ENCODE peak calls at places on chromosomes 5 and 9, in seven cellular contexts. W is hepatocyte; L is stomach; K is AG04450; F is SK-N-SH; J is A673; Z is effector memory CD4-positive, alpha-beta T cell. B is an unnamed sample.

GRCh38 chr5:143231426-143231825 is 172.1 kb downstream of the NR3C1 start:
- DNase-seq in W (no peak), L (no peak), K (no peak), F (no peak), J (no peak), Z (no peak), B (no peak)

GRCh38 chr9:75461188-75461587 is 372.9 kb downstream of the OSTF1 start:
- DNase-seq in W (no peak), L (no peak), K (no peak), F (no peak), J (no peak), Z (no peak), B (no peak)

GRCh38 chr5:159067201-159067600 is 32.5 kb downstream of the EBF1 start:
- DNase-seq in W (no peak), L (no peak), K (no peak), F (no peak), J (no peak), Z (no peak), B (no peak)

GRCh38 chr9:97773091-97773490 is 76.0 kb upstream of the XPA start:
- DNase-seq in W (no peak), L (no peak), K (no peak), F (no peak), J (no peak), Z (no peak), B (no peak)

GRCh38 chr9:34636791-34637355 is 714 bp downstream of the SIGMAR1 start:
- DNase-seq in W (no peak), L (peak), K (no peak), F (no peak), J (peak), Z (no peak), B (no peak)

GRCh38 chr5:153880094-153880493 is 158.6 kb downstream of the FAM114A2 start:
- DNase-seq in W (no peak), L (no peak), K (no peak), F (no peak), J (no peak), Z (no peak), B (no peak)

GRCh38 chr9:87160148-87161107 is 213.1 kb upstream of the GAS1 start:
- DNase-seq in W (no peak), L (no peak), K (no peak), F (no peak), J (no peak), Z (no peak), B (peak)

GRCh38 chr5:160183075-160183474 is 46.2 kb upstream of the FABP6 start:
- DNase-seq in W (no peak), L (no peak), K (no peak), F (no peak), J (no peak), Z (no peak), B (no peak)

GRCh38 chr9:135023816-135024405 is 63.6 kb upstream of the OLFM1 start:
- DNase-seq in W (no peak), L (no peak), K (no peak), F (no peak), J (no peak), Z (no peak), B (no peak)

GRCh38 chr9:14309403-14309802 is 4.5 kb downstream of the NFIB start:
- DNase-seq in W (no peak), L (no peak), K (no peak), F (peak), J (peak), Z (no peak), B (peak)

GRCh38 chr5:1474875-1475543 is 29.8 kb upstream of the SLC6A3 start:
- DNase-seq in W (no peak), L (no peak), K (no peak), F (no peak), J (no peak), Z (no peak), B (no peak)

GRCh38 chr5:171493646-171494393 is 74.4 kb downstream of the FGF18 start:
- DNase-seq in W (no peak), L (no peak), K (no peak), F (no peak), J (no peak), Z (no peak), B (no peak)

GRCh38 chr5:133749331-133749985 is 137.1 kb upstream of the FSTL4 start:
- DNase-seq in W (no peak), L (no peak), K (no peak), F (no peak), J (no peak), Z (no peak), B (no peak)

GRCh38 chr5:16773990-16774389 is 157.2 kb upstream of the RETREG1 start:
- DNase-seq in W (no peak), L (no peak), K (no peak), F (no peak), J (peak), Z (no peak), B (no peak)

GRCh38 chr9:18907927-18908625 is 124.9 kb downstream of the SAXO1 start:
- DNase-seq in W (no peak), L (no peak), K (no peak), F (no peak), J (no peak), Z (no peak), B (no peak)

GRCh38 chr9:120369608-120370220 is 210.3 kb downstream of the CDK5RAP2 start:
- DNase-seq in W (no peak), L (no peak), K (no peak), F (no peak), J (no peak), Z (no peak), B (peak)

GRCh38 chr5:140564196-140565023 is at the start of the genes APBB3 and SLC35A4:
- DNase-seq in W (peak), L (peak), K (peak), F (peak), J (peak), Z (peak), B (peak)

GRCh38 chr9:114895605-114896004 is 34.8 kb downstream of the TNFSF8 start:
- DNase-seq in W (no peak), L (no peak), K (no peak), F (no peak), J (no peak), Z (no peak), B (peak)

GRCh38 chr9:113511856-113512761 is 48.6 kb downstream of the RGS3 start:
- DNase-seq in W (no peak), L (no peak), K (no peak), F (no peak), J (no peak), Z (peak), B (no peak)

GRCh38 chr5:1523793-1524480 is at the start of gene LPCAT1:
- DNase-seq in W (peak), L (peak), K (no peak), F (peak), J (peak), Z (peak), B (no peak)

GRCh38 chr5:145697251-145698016 is 137.7 kb downstream of the PRELID2 start:
- DNase-seq in W (peak), L (no peak), K (peak), F (peak), J (peak), Z (no peak), B (no peak)

GRCh38 chr5:154487541-154487940 is 9.5 kb upstream of the HAND1 start:
- DNase-seq in W (no peak), L (no peak), K (no peak), F (peak), J (no peak), Z (no peak), B (no peak)

GRCh38 chr5:1801061-1801953 is at the start of gene NDUFS6:
- DNase-seq in W (peak), L (peak), K (no peak), F (peak), J (peak), Z (peak), B (no peak)

GRCh38 chr5:89421035-89421434 is 538.1 kb upstream of the MEF2C start:
- DNase-seq in W (peak), L (no peak), K (no peak), F (no peak), J (peak), Z (no peak), B (no peak)

GRCh38 chr9:23545728-23546127 is 280.3 kb downstream of the ELAVL2 start:
- DNase-seq in W (no peak), L (no peak), K (no peak), F (no peak), J (no peak), Z (no peak), B (no peak)

DNA sequence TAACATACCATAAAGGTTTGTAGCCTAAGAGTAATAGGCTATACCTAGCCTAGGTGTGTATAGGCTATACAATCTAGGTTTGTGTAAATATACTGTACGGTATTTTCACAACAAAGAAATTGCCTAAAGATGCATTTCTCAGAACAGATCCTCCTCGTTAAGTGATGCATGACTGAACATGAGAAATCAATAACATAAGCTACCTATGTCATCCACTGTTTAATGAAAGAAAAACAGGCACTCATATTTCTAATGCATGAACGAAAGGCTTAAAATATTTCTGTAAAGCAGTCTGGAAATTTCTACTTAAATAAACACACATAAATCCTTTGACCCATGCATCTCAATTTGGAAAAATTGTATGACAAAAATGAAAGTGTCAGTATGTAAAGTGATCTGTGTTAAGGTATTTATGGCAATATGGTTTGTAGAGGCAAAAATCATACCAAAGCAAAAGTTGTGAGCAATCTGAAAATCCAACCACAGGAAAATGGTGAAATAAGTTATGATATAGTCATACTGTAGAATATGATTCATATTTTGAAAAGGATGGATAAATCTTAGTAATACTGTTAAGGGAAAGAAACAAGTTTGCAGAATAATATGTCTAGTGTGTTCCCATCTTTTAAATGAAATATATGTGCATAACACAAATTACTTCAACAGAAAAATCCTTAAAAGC is 399.2 kb upstream of the GRAMD2B start:
- DNase-seq in W (no peak), L (no peak), K (no peak), F (no peak), J (no peak), Z (no peak), B (no peak)
- H3K4me3 ChIP-seq in W (no peak), L (no peak), K (no peak), F (no peak), J (no peak), Z (no peak), B (no peak)

GRCh38 chr5:150774145-150774544 is 4.4 kb upstream of the SMIM3 start:
- DNase-seq in W (no peak), L (no peak), K (no peak), F (peak), J (no peak), Z (no peak), B (peak)
- H3K4me3 ChIP-seq in W (no peak), L (no peak), K (no peak), F (no peak), J (no peak), Z (no peak), B (no peak)

GRCh38 chr5:99379187-99379586 is 450.4 kb upstream of the CHD1 start:
- DNase-seq in W (no peak), L (no peak), K (no peak), F (no peak), J (peak), Z (no peak), B (no peak)
- H3K4me3 ChIP-seq in W (no peak), L (no peak), K (no peak), F (no peak), J (no peak), Z (no peak), B (no peak)

GRCh38 chr5:54470191-54470590 is 14.7 kb downstream of the HSPB3 start:
- DNase-seq in W (no peak), L (no peak), K (peak), F (no peak), J (no peak), Z (no peak), B (no peak)
- H3K4me3 ChIP-seq in W (no peak), L (no peak), K (peak), F (peak), J (no peak), Z (no peak), B (no peak)

GRCh38 chr5:126918624-126918957 is 111.8 kb downstream of the MARCHF3 start:
- DNase-seq in W (no peak), L (no peak), K (no peak), F (no peak), J (no peak), Z (no peak), B (no peak)

GRCh38 chr5:126921471-126922091 is 108.8 kb downstream of the MARCHF3 start:
- DNase-seq in W (no peak), L (no peak), K (no peak), F (no peak), J (no peak), Z (no peak), B (no peak)

GRCh38 chr5:126917918-126918623 is 112.3 kb downstream of the MARCHF3 start:
- DNase-seq in W (peak), L (no peak), K (no peak), F (peak), J (no peak), Z (no peak), B (peak)

GRCh38 chr5:126920291-126920690 is 110.1 kb downstream of the MARCHF3 start:
- DNase-seq in W (no peak), L (no peak), K (no peak), F (no peak), J (no peak), Z (no peak), B (peak)

DNA sequence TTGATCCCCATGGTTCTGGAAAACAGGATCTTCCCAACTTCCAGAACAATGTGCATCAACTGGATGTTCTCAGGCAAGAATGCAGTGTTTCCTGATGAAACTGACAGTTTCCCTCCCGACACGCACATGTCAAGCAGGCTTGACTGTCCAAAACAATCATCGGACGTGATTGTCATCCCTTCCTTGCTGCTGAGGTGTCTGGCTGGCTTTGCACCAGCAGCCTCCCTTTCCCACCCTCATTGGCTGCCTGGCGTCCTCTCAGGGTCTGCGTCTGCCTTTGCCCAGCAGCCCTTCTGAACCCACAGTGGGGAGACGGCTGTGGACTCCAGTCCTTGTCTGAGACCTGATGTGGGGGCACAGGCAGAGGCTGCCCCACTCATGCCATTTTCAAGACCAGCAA is 110.8 kb downstream of the MARCHF3 start:
- DNase-seq in W (no peak), L (no peak), K (no peak), F (no peak), J (no peak), Z (no peak), B (no peak)
- H3K4me3 ChIP-seq in W (no peak), L (no peak), K (no peak), F (no peak), J (no peak), Z (no peak), B (no peak)

GRCh38 chr9:35767458-35767857 is 13.4 kb upstream of the MSMP start:
- DNase-seq in W (no peak), L (no peak), K (no peak), F (no peak), J (no peak), Z (no peak), B (no peak)

GRCh38 chr9:35771943-35772342 is 17.9 kb upstream of the MSMP start:
- DNase-seq in W (peak), L (no peak), K (no peak), F (no peak), J (no peak), Z (no peak), B (no peak)

GRCh38 chr9:35771079-35771441 is 17.0 kb upstream of the MSMP start:
- DNase-seq in W (no peak), L (peak), K (no peak), F (no peak), J (no peak), Z (no peak), B (no peak)

GRCh38 chr9:35774907-35775635 is 16.3 kb upstream of the NPR2 start:
- DNase-seq in W (no peak), L (no peak), K (no peak), F (no peak), J (no peak), Z (no peak), B (no peak)

DNA sequence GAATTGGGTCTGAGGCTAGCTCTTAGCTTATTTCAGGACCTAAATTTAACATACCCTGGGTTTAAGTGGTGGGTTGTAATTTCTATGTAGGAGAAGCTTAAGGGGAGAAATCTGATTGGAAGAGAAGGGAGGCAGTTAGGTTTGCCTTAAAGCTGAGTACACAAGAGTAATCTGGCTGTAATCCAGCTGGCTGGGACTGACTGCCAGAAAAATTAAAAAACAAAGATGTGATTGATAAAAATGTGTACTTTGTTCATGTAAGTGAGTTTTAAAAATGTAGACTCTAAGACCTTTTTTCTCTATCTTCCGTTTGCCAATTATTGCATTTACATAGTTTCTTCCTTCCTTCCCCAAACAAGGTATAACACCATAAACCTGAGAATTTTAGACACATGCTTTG is 17.4 kb upstream of the MSMP start:
- DNase-seq in W (no peak), L (peak), K (no peak), F (no peak), J (peak), Z (no peak), B (no peak)
- H3K4me3 ChIP-seq in W (no peak), L (no peak), K (no peak), F (no peak), J (no peak), Z (no peak), B (no peak)

B was measured in skeletal muscle cell.